ENCODE peak calls at places on chromosomes 4 and X, in five cellular contexts. M is GM12878, Y is HepG2, I is A549, L is H1. Q is an unnamed sample.

GRCh38 chr4:8896506-8896905 is 24.9 kb upstream of the HMX1 start:
- DNase-seq in L (no peak), M (no peak), I (no peak), Y (no peak), Q (no peak)

GRCh38 chrX:123830309-123830708 is 29.5 kb upstream of the XIAP start:
- DNase-seq in I (peak), M (peak), L (no peak), Y (peak), Q (no peak)

GRCh38 chrX:86910027-86910426 is 607.6 kb upstream of the KLHL4 start:
- DNase-seq in L (no peak), I (no peak), Y (no peak), M (no peak), Q (no peak)

GRCh38 chr4:27005512-27006246 is 145.0 kb downstream of the STIM2 start:
- DNase-seq in L (no peak), I (no peak), M (no peak), Y (no peak), Q (no peak)

GRCh38 chr4:109332926-109333464 is 30.5 kb upstream of the COL25A1 start:
- DNase-seq in L (peak), M (no peak), I (no peak), Y (no peak), Q (peak)

GRCh38 chr4:128974203-128974602 is 119.1 kb downstream of the SCLT1 start:
- DNase-seq in Y (no peak), I (no peak), M (no peak), L (no peak), Q (no peak)

GRCh38 chr4:89722517-89722916 is 114.4 kb downstream of the SNCA start:
- DNase-seq in M (no peak), Y (no peak), I (no peak), L (no peak), Q (no peak)

GRCh38 chrX:88244066-88244465 is 503.0 kb upstream of the CPXCR1 start:
- DNase-seq in Y (no peak), L (no peak), I (no peak), M (no peak), Q (no peak)

GRCh38 chr4:36285784-36286480 is 4.5 kb downstream of the DTHD1 start:
- DNase-seq in Y (no peak), L (no peak), M (peak), I (no peak), Q (no peak)

GRCh38 chrX:46204721-46205422 is 340.3 kb downstream of the ZNF674 start:
- DNase-seq in Y (no peak), M (no peak), I (peak), L (no peak), Q (no peak)

GRCh38 chrX:135449637-135450550 is 28.1 kb downstream of the SMIM10L2A start:
- DNase-seq in Y (no peak), I (no peak), M (no peak), L (no peak), Q (no peak)

GRCh38 chr4:37442062-37442323 is 197.4 kb downstream of the NWD2 start:
- DNase-seq in I (no peak), M (no peak), Y (no peak), L (no peak), Q (no peak)

GRCh38 chrX:18873836-18874235 is 110.1 kb downstream of the PHKA2 start:
- DNase-seq in I (no peak), L (no peak), Y (no peak), M (no peak), Q (no peak)

GRCh38 chr4:17814140-17814539 is 3.4 kb downstream of the NCAPG start:
- DNase-seq in Y (no peak), M (no peak), I (no peak), L (no peak), Q (peak)

GRCh38 chr4:109816082-109816442 is 500 bp downstream of the GAR1 start:
- DNase-seq in Y (no peak), L (no peak), I (no peak), M (no peak), Q (peak)

GRCh38 chr4:151034829-151035228 is 19.7 kb upstream of the LRBA start:
- DNase-seq in M (no peak), Y (no peak), I (no peak), L (no peak), Q (no peak)

GRCh38 chrX:38048886-38049285 is 42.5 kb downstream of the SYTL5 start:
- DNase-seq in Y (no peak), M (no peak), I (no peak), L (no peak), Q (no peak)

GRCh38 chr4:147496500-147496899 is 15.6 kb downstream of the EDNRA start:
- DNase-seq in M (no peak), I (no peak), Y (no peak), L (no peak), Q (no peak)

GRCh38 chr4:125140966-125141495 is 173.7 kb upstream of the FAT4 start:
- DNase-seq in L (no peak), I (no peak), M (no peak), Y (no peak), Q (no peak)

GRCh38 chrX:142359359-142359758 is 154.3 kb upstream of the MAGEC2 start:
- DNase-seq in Y (no peak), I (no peak), L (no peak), M (no peak), Q (no peak)

GRCh38 chr4:1199556-1200331 is 27.4 kb upstream of the SPON2 start:
- DNase-seq in L (no peak), Y (no peak), M (no peak), I (no peak), Q (no peak)

GRCh38 chr4:147136308-147136707 is 190.6 kb upstream of the TTC29 start:
- DNase-seq in L (no peak), I (no peak), M (no peak), Y (no peak), Q (no peak)

GRCh38 chr4:147498031-147498700 is 17.3 kb downstream of the EDNRA start:
- DNase-seq in I (no peak), L (no peak), M (no peak), Y (no peak), Q (no peak)

GRCh38 chrX:132491191-132491590 is 2.4 kb upstream of the MBNL3 start:
- DNase-seq in Y (peak), I (peak), M (no peak), L (no peak), Q (no peak)

GRCh38 chr4:10095296-10095991 is 21.2 kb downstream of the WDR1 start:
- DNase-seq in M (no peak), Y (no peak), I (no peak), L (no peak), Q (no peak)

GRCh38 chr4:16290681-16291420 is 64.6 kb upstream of the TAPT1 start:
- DNase-seq in I (no peak), M (no peak), L (no peak), Y (no peak), Q (no peak)

GRCh38 chrX:18410038-18410437 is 15.4 kb upstream of the CDKL5 start:
- DNase-seq in I (peak), L (no peak), M (no peak), Y (no peak), Q (no peak)

DNA sequence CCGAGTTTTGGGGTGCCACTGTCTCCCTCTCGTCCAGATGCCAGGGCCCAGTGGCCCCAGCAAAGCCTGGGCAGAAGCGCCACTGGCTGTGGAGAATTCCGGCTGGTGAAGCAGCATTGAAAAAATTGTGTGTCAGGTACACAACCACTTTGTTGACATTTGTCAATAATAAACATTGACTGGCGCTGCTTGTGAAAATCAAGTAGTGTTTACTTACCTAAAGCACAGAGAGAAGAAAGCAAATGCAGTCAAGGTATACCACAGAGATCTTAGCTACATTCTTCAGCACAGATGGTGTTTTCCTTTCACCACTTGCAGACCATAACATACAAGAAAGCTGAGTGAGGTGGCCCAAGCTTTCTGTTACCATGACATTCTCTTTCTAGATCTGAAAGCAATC is 14.5 kb upstream of the SLC7A11 start:
- DNase-seq in L (no peak), M (no peak), I (no peak), Y (no peak), Q (no peak)
- TF ChIP-seq CHD2 in L (no peak), M (no peak), I (no peak), Y (no peak), Q (no peak)

GRCh38 chr4:14151099-14151498 is 523.6 kb upstream of the BOD1L1 start:
- DNase-seq in Y (no peak), M (no peak), L (no peak), I (no peak), Q (no peak)
- TF ChIP-seq KDM1A in Y (no peak), M (no peak), L (no peak), I (no peak), Q (no peak)

GRCh38 chr4:7415927-7416686 is 18.6 kb downstream of the PSAPL1 start:
- DNase-seq in I (no peak), M (no peak), Y (no peak), L (no peak), Q (no peak)
- TF ChIP-seq CHD2 in I (no peak), M (no peak), Y (no peak), L (no peak), Q (no peak)

GRCh38 chr4:139274790-139275189 is 5.2 kb downstream of the MGARP start:
- DNase-seq in L (no peak), M (no peak), Y (no peak), I (no peak), Q (no peak)

GRCh38 chr4:139278956-139279722 is 886 bp downstream of the MGARP start:
- DNase-seq in M (no peak), I (no peak), L (peak), Y (no peak), Q (no peak)

GRCh38 chr4:139273835-139274234 is 6.2 kb downstream of the MGARP start:
- DNase-seq in M (no peak), Y (no peak), L (no peak), I (no peak), Q (no peak)

GRCh38 chr4:139278450-139278849 is 1.6 kb downstream of the MGARP start:
- DNase-seq in M (no peak), Y (no peak), L (no peak), I (no peak), Q (no peak)

DNA sequence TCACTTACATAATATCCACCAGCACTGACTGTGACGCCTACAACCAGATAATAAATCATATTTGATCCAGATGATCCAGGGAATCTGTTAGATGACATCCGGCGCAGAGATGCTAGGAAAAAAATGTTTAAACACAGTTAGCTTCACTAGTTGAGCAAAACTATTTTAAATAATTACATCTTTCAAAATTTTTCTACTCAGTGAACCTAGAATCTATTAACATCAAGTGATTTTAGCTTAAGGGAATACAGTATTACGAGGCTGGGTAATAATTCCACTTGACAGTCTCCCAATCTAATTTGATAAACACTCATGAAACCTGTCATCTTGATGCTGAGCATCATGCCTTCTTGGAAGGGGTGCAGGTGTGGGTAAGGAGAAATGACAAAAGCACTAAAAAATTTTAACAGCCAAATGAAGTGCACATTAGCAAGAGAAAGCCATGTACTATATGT is 4.7 kb downstream of the MGARP start:
- DNase-seq in M (no peak), Y (no peak), L (no peak), I (no peak), Q (no peak)
- TF ChIP-seq KDM1A in M (no peak), Y (no peak), L (no peak), I (no peak), Q (no peak)

GRCh38 chrX:103517246-103517645 is 2.0 kb downstream of the RAB40A start:
- DNase-seq in M (no peak), Y (no peak), L (no peak), I (no peak), Q (no peak)
- TF ChIP-seq CHD2 in M (no peak), Y (no peak), L (no peak), I (no peak), Q (no peak)

Q was measured in K562.